ENCODE peak calls at places on chromosomes 12 and 14, in ten cellular contexts. T is GM10248, O is HT1080, W is CMK, Q is breast epithelium, M is AG04449, I is GM12878, A is posterior cingulate gyrus, B is NCI-H1417 treated with DMSO at 0.1 percent for 48 hours, Z is upper lobe of right lung. G is an unnamed sample.

GRCh38 chr12:123879691-123880090 is 92.9 kb downstream of the CCDC92 start:
- DNase-seq in T (no peak), O (no peak), W (no peak), Q (no peak), M (no peak), I (no peak), A (peak), B (no peak), Z (no peak), G (no peak)

GRCh38 chr12:105822131-105823103 is 316.3 kb downstream of the NUAK1 start:
- DNase-seq in T (no peak), O (no peak), W (no peak), Q (no peak), M (no peak), I (no peak), A (peak), B (no peak), Z (no peak), G (no peak)

GRCh38 chr12:4562034-4562657 is at the start of gene DYRK4:
- DNase-seq in T (peak), O (no peak), W (no peak), Q (peak), M (no peak), I (no peak), A (peak), B (no peak), Z (peak), G (no peak)

GRCh38 chr14:96409701-96410100 is 17.8 kb downstream of the AK7 start:
- DNase-seq in T (no peak), O (peak), W (no peak), Q (no peak), M (no peak), I (no peak), A (no peak), B (no peak), Z (no peak), G (no peak)

GRCh38 chr14:61444215-61444768 is 122.9 kb downstream of the PRKCH start:
- DNase-seq in T (peak), O (no peak), W (no peak), Q (no peak), M (no peak), I (no peak), A (no peak), B (no peak), Z (no peak), G (no peak)

GRCh38 chr12:47867496-47867941 is 37.3 kb downstream of the VDR start:
- DNase-seq in T (no peak), O (peak), W (no peak), Q (no peak), M (peak), I (no peak), A (no peak), B (no peak), Z (no peak), G (no peak)

GRCh38 chr12:59626382-59626781 is 30.6 kb downstream of the SLC16A7 start:
- DNase-seq in T (no peak), O (peak), W (no peak), Q (no peak), M (no peak), I (no peak), A (no peak), B (no peak), Z (no peak), G (no peak)

GRCh38 chr12:117032593-117033381 is 66.4 kb downstream of the TESC start:
- DNase-seq in T (no peak), O (no peak), W (no peak), Q (no peak), M (no peak), I (no peak), A (peak), B (peak), Z (no peak), G (no peak)

GRCh38 chr12:4857472-4858291 is 52.0 kb upstream of the KCNA1 start:
- DNase-seq in T (peak), O (peak), W (peak), Q (peak), M (peak), I (peak), A (peak), B (peak), Z (peak), G (peak)

GRCh38 chr12:46664771-46665287 is 161.0 kb downstream of the SLC38A4 start:
- DNase-seq in T (peak), O (peak), W (no peak), Q (no peak), M (peak), I (peak), A (no peak), B (no peak), Z (no peak), G (peak)

GRCh38 chr14:34931206-34931605 is 51.6 kb upstream of the SRP54 start:
- DNase-seq in T (peak), O (peak), W (no peak), Q (no peak), M (no peak), I (peak), A (no peak), B (no peak), Z (no peak), G (no peak)

GRCh38 chr12:94566345-94566744 is 84.0 kb downstream of the TMCC3 start:
- DNase-seq in T (no peak), O (no peak), W (no peak), Q (no peak), M (no peak), I (no peak), A (peak), B (no peak), Z (no peak), G (no peak)

GRCh38 chr12:69052613-69053408 is 119.8 kb upstream of the CPM start:
- DNase-seq in T (no peak), O (peak), W (no peak), Q (peak), M (peak), I (peak), A (no peak), B (no peak), Z (no peak), G (no peak)

GRCh38 chr12:116541547-116542344 is 17.4 kb upstream of the MAP1LC3B2 start:
- DNase-seq in T (no peak), O (no peak), W (no peak), Q (no peak), M (no peak), I (no peak), A (no peak), B (no peak), Z (no peak), G (no peak)

GRCh38 chr12:124018526-124018925 is 45.5 kb downstream of the ZNF664 start:
- DNase-seq in T (no peak), O (no peak), W (no peak), Q (no peak), M (no peak), I (no peak), A (no peak), B (no peak), Z (no peak), G (no peak)

GRCh38 chr12:109613611-109614455 is 40.2 kb downstream of the MVK start:
- DNase-seq in T (no peak), O (no peak), W (no peak), Q (no peak), M (no peak), I (no peak), A (no peak), B (peak), Z (no peak), G (no peak)

GRCh38 chr14:100546051-100546443 is 41.2 kb downstream of the BEGAIN start:
- DNase-seq in T (peak), O (no peak), W (no peak), Q (no peak), M (no peak), I (no peak), A (no peak), B (no peak), Z (peak), G (no peak)

GRCh38 chr12:53750812-53751335 is 905 bp downstream of the CISTR start:
- DNase-seq in T (peak), O (no peak), W (no peak), Q (no peak), M (no peak), I (no peak), A (peak), B (peak), Z (peak), G (no peak)

GRCh38 chr14:37595809-37596595 is 573 bp downstream of the TTC6 start:
- DNase-seq in T (no peak), O (peak), W (peak), Q (peak), M (no peak), I (no peak), A (peak), B (peak), Z (peak), G (peak)

GRCh38 chr12:58069268-58069967 is 128.1 kb downstream of the ATP23 start:
- DNase-seq in T (no peak), O (no peak), W (no peak), Q (no peak), M (peak), I (no peak), A (no peak), B (no peak), Z (no peak), G (no peak)

GRCh38 chr12:122981587-122982493 is 1.4 kb downstream of the ARL6IP4 start:
- DNase-seq in T (no peak), O (no peak), W (no peak), Q (no peak), M (no peak), I (no peak), A (no peak), B (no peak), Z (no peak), G (no peak)

GRCh38 chr14:21278632-21279031 is 1.3 kb upstream of the RPGRIP1 start:
- DNase-seq in T (no peak), O (no peak), W (no peak), Q (no peak), M (no peak), I (no peak), A (no peak), B (no peak), Z (no peak), G (no peak)

GRCh38 chr12:11269607-11270006 is at the start of gene PRB3:
- DNase-seq in T (no peak), O (no peak), W (no peak), Q (no peak), M (no peak), I (no peak), A (no peak), B (no peak), Z (no peak), G (no peak)

GRCh38 chr12:105209091-105209490 is 26.9 kb downstream of the APPL2 start:
- DNase-seq in T (no peak), O (no peak), W (no peak), Q (no peak), M (no peak), I (no peak), A (no peak), B (no peak), Z (no peak), G (no peak)

GRCh38 chr12:45232771-45233372 is 17.0 kb downstream of the ANO6 start:
- DNase-seq in T (peak), O (peak), W (no peak), Q (no peak), M (peak), I (peak), A (no peak), B (no peak), Z (no peak), G (no peak)

GRCh38 chr12:21819236-21819635 is 44.7 kb upstream of the KCNJ8 start:
- DNase-seq in T (no peak), O (no peak), W (no peak), Q (no peak), M (no peak), I (no peak), A (no peak), B (no peak), Z (no peak), G (no peak)

GRCh38 chr12:124535066-124535740 is 32.2 kb downstream of the NCOR2 start:
- DNase-seq in T (no peak), O (no peak), W (no peak), Q (no peak), M (no peak), I (no peak), A (peak), B (no peak), Z (no peak), G (no peak)

GRCh38 chr14:82180057-82180620 is 646.5 kb upstream of the SEL1L start:
- DNase-seq in T (no peak), O (no peak), W (no peak), Q (no peak), M (no peak), I (no peak), A (no peak), B (peak), Z (no peak), G (no peak)